ENCODE peak calls at places on chromosome 21, in four cellular contexts. I is iris pigment epithelial cell, T is SHP77 treated with DMSO at 0.1 percent for 48 hours, L is GM04504. D is an unnamed sample.

GRCh38 chr21:28337319-28337718 is 655.4 kb downstream of the LTN1 start:
- DNase-seq in I (peak), T (no peak), L (peak), D (peak)

GRCh38 chr21:28298251-28298672 is 694.4 kb downstream of the LTN1 start:
- DNase-seq in I (peak), T (no peak), L (no peak), D (peak)

GRCh38 chr21:39714331-39714730 is 30.7 kb upstream of the IGSF5 start:
- DNase-seq in I (no peak), T (no peak), L (no peak), D (no peak)

GRCh38 chr21:29326914-29327554 is 28.3 kb downstream of the BACH1 start:
- DNase-seq in I (no peak), T (no peak), L (no peak), D (no peak)

GRCh38 chr21:39867198-39867650 is at the start of gene PCP4:
- DNase-seq in I (peak), T (peak), L (no peak), D (no peak)

GRCh38 chr21:27831821-27832569 is 865.1 kb upstream of the ADAMTS5 start:
- DNase-seq in I (peak), T (no peak), L (no peak), D (peak)

GRCh38 chr21:41659791-41660560 is 106.9 kb downstream of the RIPK4 start:
- DNase-seq in I (peak), T (no peak), L (no peak), D (no peak)

GRCh38 chr21:46148106-46148505 is 7.3 kb downstream of the FTCD start:
- DNase-seq in I (no peak), T (no peak), L (no peak), D (no peak)

GRCh38 chr21:15241997-15242767 is 177.4 kb upstream of the NRIP1 start:
- DNase-seq in I (no peak), T (no peak), L (no peak), D (no peak)

GRCh38 chr21:38897532-38898421 is 92.0 kb downstream of the ETS2 start:
- DNase-seq in I (no peak), T (peak), L (no peak), D (no peak)

GRCh38 chr21:21559285-21560045 is 561.3 kb downstream of the NCAM2 start:
- DNase-seq in I (no peak), T (no peak), L (no peak), D (no peak)

GRCh38 chr21:33290441-33290840 is 24.3 kb downstream of the IL10RB start:
- DNase-seq in I (no peak), T (peak), L (no peak), D (no peak)

GRCh38 chr21:37780991-37781983 is 135.0 kb downstream of the KCNJ6 start:
- DNase-seq in I (no peak), T (no peak), L (no peak), D (peak)

GRCh38 chr21:45457161-45457831 is 52.3 kb downstream of the COL18A1 start:
- DNase-seq in I (no peak), T (no peak), L (no peak), D (no peak)

GRCh38 chr21:36960676-36961284 is 5.7 kb downstream of the HLCS start:
- DNase-seq in I (no peak), T (no peak), L (no peak), D (no peak)

GRCh38 chr21:37300114-37300746 is 33.1 kb upstream of the VPS26C start:
- DNase-seq in I (no peak), T (no peak), L (no peak), D (no peak)

GRCh38 chr21:27772816-27773215 is 805.9 kb upstream of the ADAMTS5 start:
- DNase-seq in I (no peak), T (no peak), L (peak), D (no peak)

GRCh38 chr21:32322676-32323075 is 24.0 kb downstream of the MRAP start:
- DNase-seq in I (no peak), T (no peak), L (no peak), D (no peak)

GRCh38 chr21:40118527-40118926 is 251.3 kb downstream of the PCP4 start:
- DNase-seq in I (no peak), T (no peak), L (no peak), D (no peak)